ENCODE peak calls at places on chromosomes 12 and 14, in five cellular contexts. N, F, O, R and W are unnamed samples.

GRCh38 chr12:64243809-64244208 is 21.7 kb upstream of the KICS2 start:
- DNase-seq in N (no peak), F (no peak), O (no peak), R (no peak), W (no peak)

GRCh38 chr12:21694660-21695059 is 37.0 kb upstream of the LDHB start:
- DNase-seq in N (no peak), F (no peak), O (no peak), R (no peak), W (no peak)

GRCh38 chr12:68469136-68469535 is 137.0 kb upstream of the MDM1 start:
- DNase-seq in N (no peak), F (no peak), O (no peak), R (no peak), W (no peak)

GRCh38 chr12:31118347-31118830 is 44.7 kb downstream of the DDX11 start:
- DNase-seq in N (no peak), F (peak; percentile 61), O (no peak), R (no peak), W (peak; percentile 68)

GRCh38 chr12:95322335-95322734 is 104.7 kb downstream of the VEZT start:
- DNase-seq in N (no peak), F (no peak), O (no peak), R (no peak), W (no peak)

GRCh38 chr12:104877107-104877705 is 80.9 kb downstream of the SLC41A2 start:
- DNase-seq in N (peak; percentile 8), F (no peak), O (no peak), R (no peak), W (peak; percentile 11)

GRCh38 chr12:8078400-8078799 is 3.7 kb upstream of the NECAP1 start:
- DNase-seq in N (peak; percentile 84), F (no peak), O (no peak), R (no peak), W (no peak)

GRCh38 chr14:101358726-101359125 is 202.6 kb upstream of the DIO3 start:
- DNase-seq in N (no peak), F (no peak), O (no peak), R (no peak), W (no peak)

GRCh38 chr12:103401421-103401820 is 94.3 kb downstream of the C12orf42 start:
- DNase-seq in N (peak; percentile 11), F (no peak), O (peak; percentile 35), R (no peak), W (no peak)

GRCh38 chr12:117421987-117422386 is 60.6 kb upstream of the NOS1 start:
- DNase-seq in N (no peak), F (no peak), O (no peak), R (no peak), W (no peak)

GRCh38 chr12:124913474-124914391 is 717 bp downstream of the UBC start:
- DNase-seq in N (no peak), F (peak; percentile 84), O (peak; percentile 76), R (no peak), W (peak; percentile 55)

GRCh38 chr14:75409425-75410205 is 18.2 kb upstream of the JDP2 start:
- DNase-seq in N (no peak), F (no peak), O (no peak), R (no peak), W (no peak)

GRCh38 chr14:101862711-101863110 is 101.2 kb downstream of the PPP2R5C start:
- DNase-seq in N (no peak), F (no peak), O (no peak), R (no peak), W (no peak)

GRCh38 chr14:32403688-32404087 is 74.6 kb downstream of the AKAP6 start:
- DNase-seq in N (no peak), F (no peak), O (no peak), R (no peak), W (no peak)

GRCh38 chr12:127194176-127194575 is 1072.8 kb upstream of the TMEM132C start:
- DNase-seq in N (no peak), F (no peak), O (no peak), R (no peak), W (no peak)

GRCh38 chr14:20855652-20856291 is 35.4 kb upstream of the RNASE3 start:
- DNase-seq in N (peak; percentile 44), F (peak; percentile 66), O (peak; percentile 79), R (peak; percentile 21), W (peak; percentile 71)

GRCh38 chr14:31781578-31781977 is 220.4 kb downstream of the NUBPL start:
- DNase-seq in N (peak; percentile 1), F (no peak), O (no peak), R (no peak), W (no peak)

GRCh38 chr12:7989827-7990491 is 42.6 kb upstream of the FOXJ2 start:
- DNase-seq in N (no peak), F (no peak), O (no peak), R (no peak), W (no peak)

GRCh38 chr14:61766136-61766535 is 3.9 kb downstream of the SNAPC1 start:
- DNase-seq in N (no peak), F (no peak), O (no peak), R (no peak), W (no peak)

GRCh38 chr14:70622111-70622712 is 19.5 kb upstream of the TTC9 start:
- DNase-seq in N (no peak), F (peak; percentile 75), O (peak; percentile 64), R (no peak), W (peak; percentile 61)

GRCh38 chr14:74649673-74650072 is 37.6 kb upstream of the LTBP2 start:
- DNase-seq in N (no peak), F (no peak), O (no peak), R (no peak), W (no peak)

GRCh38 chr12:6465467-6466183 is 4.9 kb downstream of the VAMP1 start:
- DNase-seq in N (peak; percentile 97), F (peak; percentile 70), O (peak; percentile 56), R (no peak), W (peak; percentile 61)

GRCh38 chr12:23950011-23950774 is 723 bp upstream of the SOX5 start:
- DNase-seq in N (peak; percentile 40), F (peak; percentile 45), O (peak; percentile 31), R (no peak), W (peak; percentile 17)

GRCh38 chr12:65810036-65810435 is 14.2 kb upstream of the HMGA2 start:
- DNase-seq in N (no peak), F (no peak), O (no peak), R (no peak), W (no peak)

GRCh38 chr14:90759370-90760054 is 56.7 kb downstream of the TTC7B start:
- DNase-seq in N (no peak), F (peak; percentile 36), O (no peak), R (no peak), W (no peak)

GRCh38 chr14:87896393-87897380 is 96.3 kb downstream of the GALC start:
- DNase-seq in N (no peak), F (no peak), O (peak; percentile 41), R (no peak), W (peak; percentile 36)

GRCh38 chr12:39902823-39903222 is 203.1 kb downstream of the SLC2A13 start:
- DNase-seq in N (no peak), F (no peak), O (no peak), R (no peak), W (no peak)

GRCh38 chr12:39906237-39906636 is 199.6 kb downstream of the SLC2A13 start:
- DNase-seq in N (no peak), F (no peak), O (no peak), R (no peak), W (no peak)

GRCh38 chr12:39905152-39905551 is 200.7 kb downstream of the SLC2A13 start:
- DNase-seq in N (no peak), F (no peak), O (no peak), R (no peak), W (no peak)
- TF ChIP-seq SUZ12 in N (no peak), F (no peak), O (no peak), R (no peak), W (no peak)

GRCh38 chr14:22381751-22382150 is 207.3 kb downstream of the DAD1 start:
- DNase-seq in N (no peak), F (no peak), O (no peak), R (no peak), W (no peak)

GRCh38 chr14:22382395-22382794 is 206.6 kb downstream of the DAD1 start:
- DNase-seq in N (no peak), F (no peak), O (no peak), R (no peak), W (no peak)

GRCh38 chr14:22378181-22378580 is 210.8 kb downstream of the DAD1 start:
- DNase-seq in N (no peak), F (no peak), O (no peak), R (no peak), W (no peak)

GRCh38 chr14:22380511-22381455 is 208.2 kb downstream of the DAD1 start:
- DNase-seq in N (no peak), F (no peak), O (no peak), R (no peak), W (no peak)

DNA sequence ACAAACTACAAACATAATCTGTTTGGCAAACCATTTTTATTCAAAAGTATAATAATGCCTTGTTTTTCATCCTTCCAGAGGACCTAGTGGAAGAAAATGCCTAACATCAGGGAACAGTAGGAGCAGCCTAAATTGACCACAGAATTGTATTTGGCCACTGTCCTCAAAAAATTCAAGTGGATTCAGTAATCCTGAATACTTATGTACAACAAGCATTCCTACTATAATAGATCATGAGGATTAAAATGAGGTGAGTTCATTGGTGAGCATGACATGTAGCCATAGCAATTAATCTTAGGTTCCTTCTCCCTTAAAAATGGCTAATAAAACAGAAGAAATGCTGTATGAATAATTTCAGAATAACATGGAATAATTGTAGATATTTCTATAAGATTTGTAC is 209.3 kb downstream of the DAD1 start:
- DNase-seq in N (no peak), F (no peak), O (no peak), R (no peak), W (no peak)
- TF ChIP-seq SUZ12 in N (no peak), F (no peak), O (no peak), R (no peak), W (no peak)

GRCh38 chr12:2047752-2048151 is 5.0 kb upstream of the CACNA1C start:
- DNase-seq in N (no peak), F (no peak), O (peak; percentile 24), R (no peak), W (no peak)
- TF ChIP-seq SUZ12 in N (no peak), F (no peak), O (no peak), R (no peak), W (no peak)

GRCh38 chr14:94129758-94130414 is 482 bp upstream of the IFI27L2 start:
- DNase-seq in N (no peak), F (peak; percentile 48), O (no peak), R (no peak), W (peak; percentile 53)

GRCh38 chr14:94127330-94127729 is 2.1 kb downstream of the IFI27L2 start:
- DNase-seq in N (no peak), F (peak; percentile 17), O (no peak), R (no peak), W (no peak)

GRCh38 chr14:94129111-94129757 is at the start of gene IFI27L2:
- DNase-seq in N (no peak), F (peak; percentile 79), O (peak; percentile 40), R (no peak), W (peak; percentile 77)

GRCh38 chr14:94126800-94127199 is 2.6 kb downstream of the IFI27L2 start:
- DNase-seq in N (no peak), F (peak; percentile 23), O (no peak), R (no peak), W (no peak)

DNA sequence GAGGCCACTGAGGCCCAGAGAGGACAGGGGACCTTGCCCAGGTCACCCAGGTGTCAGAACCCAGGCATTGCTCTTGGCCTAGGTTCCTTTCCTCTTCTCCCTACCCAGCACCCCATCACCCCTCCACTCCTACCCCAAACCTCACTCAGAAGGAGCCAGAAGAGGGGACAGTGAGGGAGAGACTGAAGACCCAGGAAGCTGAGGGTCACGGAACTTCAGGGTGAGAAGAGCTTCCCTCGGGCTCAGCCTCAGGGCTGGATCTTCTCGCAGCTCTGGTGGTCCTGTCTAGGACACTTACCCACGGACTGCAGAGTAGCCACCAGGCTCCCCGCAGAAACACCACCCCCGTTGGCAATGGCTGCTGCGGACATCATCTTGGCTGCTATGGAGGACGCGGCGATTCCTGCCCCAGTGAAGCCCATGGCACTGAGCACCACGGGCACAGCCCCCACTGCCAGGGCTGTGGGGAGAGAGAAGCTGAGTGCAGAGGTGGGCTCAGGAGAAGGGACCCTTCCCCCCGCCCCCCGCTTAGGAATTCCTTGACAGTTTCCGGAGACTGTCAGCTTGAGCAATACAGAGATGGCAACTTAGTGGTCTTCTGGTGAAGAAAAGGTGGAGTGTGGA is 1.1 kb downstream of the IFI27L2 start:
- DNase-seq in N (no peak), F (peak; percentile 44), O (no peak), R (no peak), W (no peak)
- TF ChIP-seq SUZ12 in N (no peak), F (no peak), O (no peak), R (no peak), W (no peak)